ENCODE peak calls at places on chromosomes 4 and X, in eight cellular contexts. O is HEK293T; V is posterior cingulate gyrus; X is ascending aorta; Y is CD8-positive, alpha-beta memory T cell; E is NCI-H1092 treated with DMSO at 0.1 percent for 48 hours; P is stimulated activated CD4-positive, alpha-beta T cell treated with anti-CD3 and anti-CD28 coated beads, Interleukin-15, amount 100 ng/mL, for 24 hours; M is NCI-H2081. C is an unnamed sample.

GRCh38 chrX:151981129-151981528 is 6.7 kb upstream of the GABRE start:
- DNase-seq in O (no peak), V (no peak), X (no peak), Y (no peak), E (no peak), P (no peak), M (no peak), C (no peak)

GRCh38 chrX:70470850-70471289 is 26.2 kb downstream of the DLG3 start:
- DNase-seq in O (no peak), V (no peak), X (no peak), Y (no peak), E (no peak), P (no peak), M (no peak), C (no peak)

GRCh38 chr4:41957634-41958033 is 22.4 kb downstream of the TMEM33 start:
- DNase-seq in O (peak), V (no peak), X (no peak), Y (peak), E (peak), P (no peak), M (no peak), C (no peak)

GRCh38 chr4:128477540-128477939 is 189.9 kb upstream of the PGRMC2 start:
- DNase-seq in O (no peak), V (no peak), X (no peak), Y (no peak), E (no peak), P (no peak), M (no peak), C (no peak)

GRCh38 chr4:47313396-47313795 is 150.1 kb downstream of the COMMD8 start:
- DNase-seq in O (no peak), V (no peak), X (no peak), Y (no peak), E (no peak), P (no peak), M (no peak), C (no peak)

GRCh38 chr4:3291411-3291968 is 1.3 kb upstream of the RGS12 start:
- DNase-seq in O (no peak), V (no peak), X (peak), Y (no peak), E (peak), P (no peak), M (no peak), C (no peak)

GRCh38 chr4:183878571-183878970 is 26.5 kb upstream of the STOX2 start:
- DNase-seq in O (no peak), V (no peak), X (no peak), Y (no peak), E (no peak), P (no peak), M (no peak), C (no peak)

GRCh38 chr4:143455211-143455610 is 58.3 kb upstream of the SMARCA5 start:
- DNase-seq in O (no peak), V (no peak), X (no peak), Y (no peak), E (no peak), P (no peak), M (no peak), C (no peak)

C was measured in NCI-H1436 treated with DMSO at 0.1 percent for 48 hours.